ENCODE peak calls at places on chromosome 3, in nine cellular contexts. G is CD4-positive, CD25-positive, alpha-beta regulatory T cell; D is prostate gland; O is retinal pigment epithelial cell; T is fibroblast of the aortic adventitia; Z is cardiac muscle cell; H is neural progenitor cell; M is tibial artery; A is fibroblast of mammary gland. E is an unnamed sample.

GRCh38 chr3:60497922-60498321 is 753.3 kb downstream of the FHIT start:
- DNase-seq in G (no peak), D (no peak), O (peak), T (no peak), Z (no peak), H (no peak), M (no peak), A (no peak), E (no peak)

GRCh38 chr3:29822051-29822450 is 541.2 kb downstream of the RBMS3 start:
- DNase-seq in G (peak), D (no peak), O (peak), T (peak), Z (no peak), H (no peak), M (no peak), A (peak), E (no peak)

GRCh38 chr3:27861047-27862036 is 139.2 kb upstream of the EOMES start:
- DNase-seq in G (peak), D (no peak), O (no peak), T (no peak), Z (no peak), H (no peak), M (no peak), A (no peak), E (no peak)

GRCh38 chr3:99720985-99721632 is 82.7 kb downstream of the COL8A1 start:
- DNase-seq in G (no peak), D (no peak), O (no peak), T (no peak), Z (peak), H (no peak), M (peak), A (peak), E (peak)

GRCh38 chr3:105614288-105615030 is 247.8 kb downstream of the ALCAM start:
- DNase-seq in G (no peak), D (no peak), O (no peak), T (peak), Z (peak), H (no peak), M (no peak), A (peak), E (no peak)

GRCh38 chr3:54817628-54818027 is 110.2 kb downstream of the LRTM1 start:
- DNase-seq in G (no peak), D (no peak), O (no peak), T (no peak), Z (no peak), H (no peak), M (no peak), A (no peak), E (no peak)

GRCh38 chr3:56806407-56806806 is 4.7 kb upstream of the ARHGEF3 start:
- DNase-seq in G (no peak), D (no peak), O (peak), T (no peak), Z (no peak), H (no peak), M (no peak), A (no peak), E (no peak)

GRCh38 chr3:77326586-77326985 is 286.7 kb downstream of the ROBO2 start:
- DNase-seq in G (no peak), D (no peak), O (no peak), T (no peak), Z (no peak), H (peak), M (no peak), A (no peak), E (no peak)

GRCh38 chr3:50913279-50913678 is 238.6 kb downstream of the DOCK3 start:
- DNase-seq in G (no peak), D (no peak), O (peak), T (no peak), Z (no peak), H (no peak), M (no peak), A (no peak), E (no peak)

GRCh38 chr3:84586427-84586826 is 372.4 kb upstream of the CADM2 start:
- DNase-seq in G (no peak), D (no peak), O (no peak), T (no peak), Z (no peak), H (no peak), M (no peak), A (no peak), E (no peak)

GRCh38 chr3:134406331-134407246 is 32.3 kb upstream of the AMOTL2 start:
- DNase-seq in G (no peak), D (no peak), O (no peak), T (no peak), Z (peak), H (peak), M (no peak), A (no peak), E (no peak)
- H3K4me3 ChIP-seq in G (no peak), D (peak), O (peak), T (peak), Z (peak), H (peak), M (peak), A (peak), E (peak)

GRCh38 chr3:52050571-52050970 is 5.8 kb downstream of the DUSP7 start:
- DNase-seq in G (no peak), D (no peak), O (no peak), T (no peak), Z (no peak), H (no peak), M (no peak), A (no peak), E (no peak)

GRCh38 chr3:52049503-52049902 is 6.9 kb downstream of the DUSP7 start:
- DNase-seq in G (no peak), D (no peak), O (no peak), T (no peak), Z (no peak), H (no peak), M (no peak), A (no peak), E (no peak)

GRCh38 chr3:52052831-52053306 is 3.5 kb downstream of the DUSP7 start:
- DNase-seq in G (peak), D (peak), O (peak), T (peak), Z (peak), H (peak), M (peak), A (peak), E (peak)

GRCh38 chr3:52053307-52054304 is 2.8 kb downstream of the DUSP7 start:
- DNase-seq in G (peak), D (peak), O (no peak), T (peak), Z (peak), H (peak), M (peak), A (peak), E (peak)

GRCh38 chr3:52051444-52051843 is 4.9 kb downstream of the DUSP7 start:
- DNase-seq in G (no peak), D (no peak), O (no peak), T (no peak), Z (no peak), H (no peak), M (no peak), A (no peak), E (no peak)
- H3K4me3 ChIP-seq in G (peak), D (no peak), O (no peak), T (no peak), Z (no peak), H (no peak), M (no peak), A (no peak), E (no peak)

GRCh38 chr3:45219694-45220093 is 6.4 kb downstream of the TMEM158 start:
- DNase-seq in G (no peak), D (no peak), O (no peak), T (no peak), Z (no peak), H (no peak), M (no peak), A (no peak), E (no peak)

GRCh38 chr3:45216210-45216609 is 9.9 kb downstream of the TMEM158 start:
- DNase-seq in G (no peak), D (no peak), O (no peak), T (no peak), Z (no peak), H (no peak), M (no peak), A (no peak), E (no peak)

GRCh38 chr3:45214061-45214680 is 11.9 kb downstream of the TMEM158 start:
- DNase-seq in G (no peak), D (no peak), O (no peak), T (no peak), Z (no peak), H (no peak), M (no peak), A (no peak), E (no peak)

GRCh38 chr3:45215466-45215865 is 10.6 kb downstream of the TMEM158 start:
- DNase-seq in G (no peak), D (no peak), O (no peak), T (no peak), Z (no peak), H (no peak), M (no peak), A (no peak), E (no peak)

GRCh38 chr3:45218578-45219390 is 7.3 kb downstream of the TMEM158 start:
- DNase-seq in G (no peak), D (no peak), O (no peak), T (peak), Z (peak), H (no peak), M (no peak), A (peak), E (no peak)
- H3K4me3 ChIP-seq in G (no peak), D (no peak), O (no peak), T (no peak), Z (no peak), H (no peak), M (no peak), A (no peak), E (no peak)

DNA sequence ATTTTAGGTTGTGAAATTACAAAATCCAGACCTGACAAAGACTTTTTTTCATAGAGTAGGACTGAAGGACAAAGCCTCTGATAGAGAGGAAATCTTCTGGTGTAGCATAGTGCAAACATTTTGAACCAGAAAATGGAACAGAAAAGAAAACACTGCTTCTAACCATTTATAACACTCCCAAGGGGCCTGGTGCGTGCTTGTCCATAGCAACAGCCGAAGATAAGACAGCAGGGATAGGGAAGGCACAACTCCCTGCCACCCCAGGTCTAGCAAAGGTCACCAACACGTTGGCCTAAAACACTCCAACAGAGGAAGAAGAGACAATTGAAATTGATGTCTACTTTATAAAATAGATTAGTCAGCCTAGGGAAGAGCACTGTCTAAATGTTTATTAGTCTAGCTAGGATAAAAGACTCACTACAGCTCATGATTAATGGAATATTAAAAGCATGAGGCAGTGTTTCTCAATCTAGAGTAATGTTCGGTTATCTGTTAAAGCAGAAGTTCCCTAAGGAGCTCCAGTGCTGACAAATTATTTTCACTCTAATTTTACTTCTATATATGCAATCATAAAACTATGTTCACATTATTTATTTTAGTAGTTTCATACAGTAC is 145.2 kb downstream of the P3H2 start:
- DNase-seq in G (no peak), D (no peak), O (no peak), T (peak), Z (peak), H (no peak), M (no peak), A (peak), E (no peak)
- H3K4me3 ChIP-seq in G (no peak), D (no peak), O (no peak), T (no peak), Z (no peak), H (no peak), M (no peak), A (no peak), E (no peak)

GRCh38 chr3:135597855-135598254 is 367.7 kb upstream of the PPP2R3A start:
- DNase-seq in G (no peak), D (no peak), O (no peak), T (no peak), Z (no peak), H (no peak), M (no peak), A (no peak), E (no peak)
- H3K4me3 ChIP-seq in G (no peak), D (no peak), O (no peak), T (no peak), Z (no peak), H (no peak), M (no peak), A (no peak), E (no peak)

GRCh38 chr3:186646841-186647240 is 6.6 kb downstream of the FETUB start:
- DNase-seq in G (no peak), D (no peak), O (no peak), T (no peak), Z (no peak), H (no peak), M (no peak), A (no peak), E (no peak)
- H3K4me3 ChIP-seq in G (no peak), D (no peak), O (no peak), T (no peak), Z (no peak), H (no peak), M (no peak), A (no peak), E (no peak)

GRCh38 chr3:49867400-49867799 is 2.3 kb downstream of the CAMKV start:
- DNase-seq in G (no peak), D (no peak), O (no peak), T (no peak), Z (no peak), H (no peak), M (no peak), A (no peak), E (no peak)

GRCh38 chr3:49867871-49868321 is 1.8 kb downstream of the CAMKV start:
- DNase-seq in G (peak), D (no peak), O (no peak), T (peak), Z (peak), H (peak), M (no peak), A (peak), E (peak)

GRCh38 chr3:49871536-49872157 is 1.9 kb upstream of the CAMKV start:
- DNase-seq in G (no peak), D (no peak), O (no peak), T (no peak), Z (no peak), H (no peak), M (no peak), A (no peak), E (no peak)

GRCh38 chr3:49868951-49869454 is 703 bp downstream of the CAMKV start:
- DNase-seq in G (no peak), D (no peak), O (no peak), T (no peak), Z (no peak), H (peak), M (no peak), A (no peak), E (peak)

GRCh38 chr3:49869525-49870126 is at the start of gene CAMKV:
- DNase-seq in G (peak), D (no peak), O (no peak), T (no peak), Z (no peak), H (peak), M (no peak), A (no peak), E (peak)
- H3K4me3 ChIP-seq in G (no peak), D (peak), O (peak), T (no peak), Z (peak), H (peak), M (peak), A (no peak), E (peak)

DNA sequence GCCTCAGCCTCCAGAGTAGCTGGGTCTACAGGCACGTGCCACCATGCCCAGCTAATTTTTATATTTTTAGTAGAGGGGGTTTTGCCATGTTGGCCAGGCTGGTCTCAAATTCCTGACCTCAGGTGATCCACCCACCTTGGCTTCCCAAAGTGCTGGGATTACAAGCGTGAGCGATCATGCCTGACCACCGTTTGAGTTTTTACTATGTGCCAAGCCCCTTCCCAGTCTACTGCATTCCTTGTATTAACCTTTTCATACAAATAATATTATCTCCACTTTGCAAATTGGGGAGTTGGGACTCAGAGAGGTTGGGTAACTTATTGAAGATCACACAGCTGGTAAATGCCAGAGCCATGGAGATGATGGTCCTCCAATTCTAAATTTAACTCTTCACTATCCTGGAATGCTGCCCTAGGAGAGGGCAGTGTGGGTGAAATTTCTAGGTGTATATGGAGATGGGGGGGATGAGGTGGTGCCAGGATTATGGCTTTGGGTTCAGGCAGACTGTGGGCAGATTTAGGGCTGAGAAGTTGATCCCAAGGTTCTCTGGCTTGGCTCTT is 1.0 kb upstream of the PXK start:
- DNase-seq in G (no peak), D (no peak), O (no peak), T (no peak), Z (no peak), H (no peak), M (no peak), A (no peak), E (no peak)
- H3K4me3 ChIP-seq in G (no peak), D (no peak), O (no peak), T (no peak), Z (no peak), H (no peak), M (no peak), A (no peak), E (no peak)

DNA sequence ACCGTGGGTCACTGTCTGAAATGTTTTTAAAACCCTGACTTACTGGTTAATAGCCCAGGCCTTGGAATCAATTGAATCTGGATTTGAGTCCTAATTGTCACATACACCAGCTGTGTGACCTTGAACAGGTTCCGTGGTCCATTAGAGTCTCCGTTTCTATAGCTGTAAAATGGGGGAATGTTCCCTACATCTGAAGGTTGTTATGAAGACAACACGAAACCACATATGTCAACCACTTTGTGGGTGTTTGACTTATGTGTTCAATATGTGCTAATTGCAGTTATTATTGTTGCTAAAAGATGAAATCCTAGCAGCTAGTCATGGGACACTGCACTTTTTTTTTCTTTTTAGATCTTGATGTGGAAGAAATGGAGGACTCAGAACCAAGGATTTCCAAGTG is 35.3 kb downstream of the ZBTB38 start:
- DNase-seq in G (peak), D (no peak), O (no peak), T (peak), Z (no peak), H (no peak), M (no peak), A (peak), E (no peak)
- H3K4me3 ChIP-seq in G (peak), D (no peak), O (peak), T (peak), Z (no peak), H (no peak), M (peak), A (peak), E (peak)

DNA sequence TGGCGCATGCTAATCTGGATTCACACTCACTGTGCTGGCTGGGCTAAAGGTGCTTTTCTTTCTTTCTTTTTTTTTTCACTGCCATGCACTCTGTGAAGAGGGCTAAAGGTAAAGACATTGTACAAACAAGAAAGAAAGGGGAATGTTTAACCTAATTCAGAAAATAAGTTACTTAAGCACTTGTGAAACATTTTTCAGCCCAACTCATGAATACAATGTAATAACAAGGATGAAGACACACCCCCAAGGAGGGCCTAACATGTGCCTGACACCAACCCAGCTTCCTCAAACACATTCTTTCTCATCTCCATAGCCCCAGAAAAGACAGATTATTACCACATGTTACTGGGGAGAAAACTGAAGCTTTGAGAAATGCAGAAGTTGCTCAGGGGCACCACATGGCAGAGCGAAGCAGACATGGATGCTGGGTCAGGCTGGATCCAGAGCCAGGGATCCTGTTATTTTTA is 5.7 kb downstream of the STIMATE start:
- DNase-seq in G (peak), D (no peak), O (no peak), T (peak), Z (peak), H (no peak), M (no peak), A (peak), E (no peak)
- H3K4me3 ChIP-seq in G (peak), D (no peak), O (no peak), T (no peak), Z (no peak), H (no peak), M (peak), A (no peak), E (no peak)

E was measured in A673.